ENCODE peak calls at places on chromosomes 6 and 20, in nine cellular contexts. B is PC-9; D is colonic mucosa; W is naive thymus-derived CD4-positive, alpha-beta T cell; A is aorta; R is sigmoid colon; M is Panc1; H is ascending aorta; L is ovary. P is an unnamed sample.

GRCh38 chr6:118506071-118506638 is 41.9 kb upstream of the PLN start:
- DNase-seq in R (no peak), H (no peak), W (no peak), D (no peak), A (no peak), B (no peak), L (no peak), M (no peak), P (no peak)

GRCh38 chr20:62377615-62378085 is 9.3 kb upstream of the RPS21 start:
- DNase-seq in A (peak), L (no peak), B (no peak), H (no peak), M (no peak), R (peak), W (no peak), D (no peak), P (no peak)

GRCh38 chr6:124535746-124536145 is 426.5 kb upstream of the RNF217 start:
- DNase-seq in D (no peak), W (no peak), L (no peak), H (no peak), B (peak), A (no peak), M (peak), R (no peak), P (no peak)

GRCh38 chr6:92050216-92050615 is 1369.1 kb downstream of the EPHA7 start:
- DNase-seq in L (no peak), R (no peak), M (no peak), D (no peak), A (no peak), B (no peak), W (no peak), H (no peak), P (no peak)

GRCh38 chr6:105068407-105068806 is 111.4 kb downstream of the POPDC3 start:
- DNase-seq in D (no peak), W (no peak), R (no peak), L (no peak), H (no peak), B (no peak), M (no peak), A (no peak), P (no peak)

GRCh38 chr6:14258117-14258516 is 140.5 kb downstream of the CD83 start:
- DNase-seq in H (no peak), R (no peak), A (no peak), M (no peak), D (no peak), B (no peak), L (no peak), W (no peak), P (no peak)

GRCh38 chr6:111734068-111734825 is 128.6 kb upstream of the TRAF3IP2 start:
- DNase-seq in L (no peak), D (no peak), R (no peak), H (no peak), M (no peak), B (no peak), A (no peak), W (no peak), P (no peak)

GRCh38 chr20:63521602-63522001 is 1.0 kb downstream of the PPDPF start:
- DNase-seq in R (no peak), D (no peak), A (peak), L (no peak), H (no peak), M (no peak), W (no peak), B (no peak), P (peak)

GRCh38 chr20:420721-421574 is 12.8 kb downstream of the RBCK1 start:
- DNase-seq in B (no peak), H (no peak), W (no peak), R (no peak), D (peak), M (no peak), L (no peak), A (no peak), P (no peak)

GRCh38 chr20:3784226-3784853 is 2.2 kb downstream of the CENPB start:
- DNase-seq in R (no peak), M (no peak), B (no peak), W (no peak), H (no peak), D (no peak), L (no peak), A (peak), P (peak)

GRCh38 chr6:17473554-17473953 is 80.2 kb downstream of the CAP2 start:
- DNase-seq in H (no peak), A (no peak), M (no peak), D (no peak), B (no peak), L (no peak), R (no peak), W (no peak), P (no peak)

GRCh38 chr6:21438237-21438985 is 155.1 kb upstream of the SOX4 start:
- DNase-seq in D (no peak), M (no peak), B (no peak), A (no peak), R (no peak), W (no peak), H (no peak), L (no peak), P (no peak)

GRCh38 chr6:148273962-148274752 is 68.5 kb upstream of the SASH1 start:
- DNase-seq in W (no peak), B (no peak), L (no peak), H (no peak), D (no peak), M (no peak), R (no peak), A (no peak), P (no peak)

GRCh38 chr20:41249781-41250281 is 67.7 kb downstream of the ZHX3 start:
- DNase-seq in D (no peak), H (no peak), R (peak), L (peak), M (no peak), W (no peak), A (no peak), B (no peak), P (no peak)

GRCh38 chr6:37663016-37663810 is 34.5 kb downstream of the MDGA1 start:
- DNase-seq in D (no peak), R (no peak), M (no peak), H (no peak), A (no peak), B (no peak), W (no peak), L (no peak), P (no peak)
- H3K27ac ChIP-seq in D (no peak), R (no peak), M (no peak), H (no peak), A (no peak), B (no peak), W (no peak), L (no peak), P (no peak)

GRCh38 chr6:20242397-20242796 is 30.1 kb upstream of the MBOAT1 start:
- DNase-seq in D (no peak), W (no peak), H (no peak), A (no peak), R (no peak), L (no peak), M (no peak), B (no peak), P (no peak)

GRCh38 chr6:20238688-20239587 is 26.7 kb upstream of the MBOAT1 start:
- DNase-seq in B (no peak), R (no peak), W (no peak), A (no peak), D (no peak), L (no peak), H (no peak), M (no peak), P (no peak)

GRCh38 chr6:20246107-20246506 is 33.8 kb upstream of the MBOAT1 start:
- DNase-seq in L (no peak), W (no peak), A (no peak), R (no peak), M (no peak), H (no peak), D (no peak), B (no peak), P (no peak)

GRCh38 chr6:20241102-20241501 is 28.8 kb upstream of the MBOAT1 start:
- DNase-seq in R (no peak), L (no peak), H (no peak), M (no peak), B (no peak), A (no peak), D (no peak), W (no peak), P (no peak)

DNA sequence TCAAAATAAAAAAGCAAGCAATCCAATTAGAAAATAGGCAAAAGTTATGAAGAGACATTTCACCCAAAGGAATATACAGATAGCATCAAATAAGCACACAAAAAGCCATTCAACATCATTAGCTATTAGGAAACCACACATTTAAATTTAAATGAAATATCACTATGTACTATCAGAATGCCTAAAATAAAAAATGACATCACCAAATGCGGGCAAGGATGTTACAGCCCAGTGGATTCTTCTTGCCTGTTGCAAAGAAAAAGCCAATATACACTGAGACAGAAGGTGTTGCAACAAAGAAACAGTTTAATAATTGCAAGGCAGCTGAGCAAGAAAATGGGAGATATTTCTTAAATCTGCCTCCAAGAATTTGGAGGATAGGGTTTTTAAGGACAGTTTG is 31.0 kb upstream of the MBOAT1 start:
- DNase-seq in A (no peak), D (no peak), B (no peak), L (no peak), M (no peak), W (no peak), H (no peak), R (no peak), P (no peak)
- H3K27ac ChIP-seq in A (no peak), D (no peak), B (no peak), L (no peak), M (no peak), W (no peak), H (no peak), R (no peak), P (no peak)

GRCh38 chr20:38114353-38114791 is 50.7 kb downstream of the TGM2 start:
- DNase-seq in L (no peak), D (no peak), W (no peak), M (no peak), H (no peak), A (no peak), B (no peak), R (no peak), P (no peak)
- H3K27ac ChIP-seq in L (no peak), D (no peak), W (no peak), M (peak), H (no peak), A (no peak), B (no peak), R (no peak), P (no peak)

GRCh38 chr20:34110025-34111013 is 1.7 kb downstream of the EIF2S2 start:
- DNase-seq in R (no peak), L (no peak), H (no peak), W (no peak), M (no peak), B (no peak), D (no peak), A (no peak), P (no peak)

GRCh38 chr20:34111057-34111711 is 859 bp downstream of the EIF2S2 start:
- DNase-seq in W (no peak), D (peak), A (no peak), H (no peak), L (peak), B (peak), R (peak), M (no peak), P (no peak)

GRCh38 chr20:34105978-34106675 is 5.9 kb downstream of the EIF2S2 start:
- DNase-seq in H (no peak), R (no peak), A (no peak), L (no peak), M (no peak), B (no peak), W (no peak), D (no peak), P (no peak)

GRCh38 chr20:34109442-34109841 is 2.6 kb downstream of the EIF2S2 start:
- DNase-seq in A (no peak), W (no peak), D (no peak), R (no peak), M (no peak), B (no peak), H (no peak), L (no peak), P (no peak)

DNA sequence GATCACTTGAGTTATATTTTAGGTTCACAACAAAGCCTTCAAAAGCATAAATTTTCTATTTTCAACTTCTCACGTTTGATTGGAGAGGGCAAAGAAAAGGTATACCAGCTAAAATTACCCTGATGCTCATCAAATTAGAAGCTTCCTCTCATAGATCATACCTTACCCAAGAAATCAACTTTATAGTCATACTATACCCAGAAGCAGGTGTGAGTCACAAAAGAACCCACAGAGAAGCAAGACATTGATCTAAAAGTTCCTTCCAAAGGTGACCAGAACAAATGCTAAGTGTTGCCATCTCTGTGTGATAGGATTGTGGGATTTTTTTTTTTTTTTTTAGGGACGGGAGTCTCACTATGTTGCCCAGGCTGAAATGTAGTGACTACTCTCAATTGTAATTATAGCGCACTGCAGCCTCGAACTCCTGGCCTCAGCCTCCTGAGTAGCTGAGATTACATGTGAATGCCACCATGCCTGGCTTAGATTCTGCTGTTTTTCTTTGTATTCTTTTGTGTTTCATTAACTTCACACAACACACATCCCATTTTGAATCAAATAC is 3.3 kb downstream of the EIF2S2 start:
- DNase-seq in H (no peak), A (no peak), W (no peak), L (no peak), R (no peak), D (no peak), M (no peak), B (no peak), P (no peak)
- H3K27ac ChIP-seq in H (no peak), A (no peak), W (peak), L (no peak), R (no peak), D (no peak), M (no peak), B (no peak), P (no peak)

P was measured in lower lobe of right lung.